ENCODE peak calls at places on chromosomes 2 and 18, in six cellular contexts. I, S, H, Y, B and Q are unnamed samples.

GRCh38 chr18:39622431-39622830 is 2056.8 kb upstream of the CELF4 start:
- DNase-seq in Y (no peak), H (no peak), B (no peak), I (no peak), S (no peak), Q (no peak)

GRCh38 chr18:44598514-44598913 is 82.2 kb upstream of the SETBP1 start:
- DNase-seq in B (no peak), H (no peak), S (no peak), Y (no peak), I (no peak), Q (no peak)

GRCh38 chr2:54945401-54946219 is 104.6 kb downstream of the RTN4 start:
- DNase-seq in B (no peak), I (peak; percentile 85), H (peak; percentile 77), Y (no peak), S (no peak), Q (no peak)

GRCh38 chr2:51151490-51152140 is 119.7 kb upstream of the NRXN1 start:
- DNase-seq in Y (no peak), S (no peak), B (no peak), I (no peak), H (no peak), Q (no peak)

GRCh38 chr18:73735836-73736235 is 411.8 kb downstream of the FBXO15 start:
- DNase-seq in B (no peak), S (no peak), H (no peak), Y (no peak), I (no peak), Q (no peak)

GRCh38 chr18:48345596-48345995 is 63.6 kb downstream of the ZBTB7C start:
- DNase-seq in H (no peak), S (peak; percentile 43), I (peak; percentile 26), B (no peak), Y (no peak), Q (peak; percentile 60)

GRCh38 chr2:179862898-179863458 is 1.6 kb upstream of the ZNF385B start:
- DNase-seq in Y (no peak), B (no peak), H (no peak), I (no peak), S (no peak), Q (no peak)

GRCh38 chr18:80231151-80231550 is 16.2 kb downstream of the PARD6G start:
- DNase-seq in H (no peak), Y (no peak), S (no peak), I (no peak), B (no peak), Q (no peak)

GRCh38 chr2:233201271-233202013 is 50.0 kb upstream of the ATG16L1 start:
- DNase-seq in H (no peak), Y (no peak), S (no peak), B (no peak), I (no peak), Q (no peak)

GRCh38 chr2:165634855-165635254 is 159.2 kb downstream of the GALNT3 start:
- DNase-seq in H (peak; percentile 44), I (peak; percentile 71), S (no peak), B (no peak), Y (no peak), Q (peak; percentile 29)

GRCh38 chr2:168348076-168348475 is 100.7 kb upstream of the STK39 start:
- DNase-seq in Y (no peak), S (peak; percentile 58), H (no peak), B (no peak), I (no peak), Q (no peak)

GRCh38 chr18:9469700-9470099 is 5.6 kb upstream of the RALBP1 start:
- DNase-seq in S (no peak), Y (no peak), I (no peak), H (no peak), B (no peak), Q (no peak)

GRCh38 chr2:164661349-164661748 is 40.1 kb upstream of the GRB14 start:
- DNase-seq in B (no peak), I (no peak), Y (no peak), S (peak; percentile 10), H (no peak), Q (no peak)

GRCh38 chr2:165192729-165193128 is 11.1 kb downstream of the SCN3A start:
- DNase-seq in B (no peak), I (no peak), Y (no peak), H (no peak), S (no peak), Q (no peak)

GRCh38 chr2:201969241-201969937 is 64.3 kb upstream of the FZD7 start:
- DNase-seq in S (no peak), H (no peak), Y (no peak), B (no peak), I (peak; percentile 11), Q (no peak)

GRCh38 chr2:7031424-7032245 is 114.4 kb downstream of the RNF144A start:
- DNase-seq in S (peak; percentile 96), B (peak; percentile 20), H (no peak), I (peak; percentile 68), Y (no peak), Q (peak; percentile 96)

GRCh38 chr2:55556809-55557208 is 37.3 kb downstream of the CFAP36 start:
- DNase-seq in S (no peak), B (no peak), H (no peak), Y (no peak), I (no peak), Q (no peak)

GRCh38 chr2:23534756-23535155 is 149.8 kb downstream of the KLHL29 start:
- DNase-seq in Y (no peak), H (no peak), S (no peak), I (no peak), B (no peak), Q (no peak)

GRCh38 chr2:215601990-215602721 is 166.3 kb upstream of the FN1 start:
- DNase-seq in Y (no peak), B (no peak), H (no peak), S (no peak), I (no peak), Q (no peak)

GRCh38 chr2:35973132-35973736 is 382.3 kb upstream of the CRIM1 start:
- DNase-seq in H (no peak), S (peak; percentile 46), Y (no peak), I (no peak), B (no peak), Q (no peak)

GRCh38 chr2:215429424-215429823 is 6.4 kb downstream of the FN1 start:
- DNase-seq in I (no peak), Y (no peak), S (no peak), B (no peak), H (no peak), Q (no peak)

GRCh38 chr2:240918258-240919091 is 12.3 kb downstream of the CROCC2 start:
- DNase-seq in I (peak; percentile 51), H (peak; percentile 50), B (no peak), Y (no peak), S (no peak), Q (peak; percentile 2)

GRCh38 chr2:137252934-137253333 is 487.6 kb downstream of the THSD7B start:
- DNase-seq in Y (no peak), S (no peak), H (no peak), I (no peak), B (no peak), Q (no peak)

GRCh38 chr2:28949617-28950305 is 31.3 kb upstream of the TOGARAM2 start:
- DNase-seq in I (no peak), H (no peak), Y (no peak), S (peak; percentile 13), B (no peak), Q (no peak)

GRCh38 chr2:121237980-121238665 is 46.9 kb downstream of the TFCP2L1 start:
- DNase-seq in Y (no peak), I (no peak), S (no peak), B (no peak), H (no peak), Q (peak; percentile 12)

GRCh38 chr2:40095003-40095402 is 315.9 kb upstream of the THUMPD2 start:
- DNase-seq in H (no peak), I (no peak), S (peak; percentile 74), Y (no peak), B (no peak), Q (no peak)

GRCh38 chr18:1659190-1659589 is 754.5 kb downstream of the ADCYAP1 start:
- DNase-seq in I (no peak), H (no peak), B (no peak), S (no peak), Y (no peak), Q (no peak)

GRCh38 chr2:37664190-37664751 is 7.2 kb downstream of the CDC42EP3 start:
- DNase-seq in Y (no peak), I (no peak), B (no peak), H (no peak), S (no peak), Q (no peak)

GRCh38 chr2:239507576-239508258 is 106.9 kb upstream of the HDAC4 start:
- DNase-seq in B (no peak), I (no peak), S (no peak), H (no peak), Y (no peak), Q (no peak)

GRCh38 chr2:9737053-9737875 is 106.0 kb upstream of the TAF1B start:
- DNase-seq in I (no peak), H (no peak), Y (no peak), S (no peak), B (no peak), Q (no peak)

GRCh38 chr2:235979753-235980459 is 188.3 kb downstream of the GBX2 start:
- DNase-seq in B (no peak), H (no peak), I (no peak), S (no peak), Y (no peak), Q (no peak)

GRCh38 chr2:229141626-229142025 is 129.5 kb downstream of the PID1 start:
- DNase-seq in I (no peak), B (no peak), Y (no peak), S (no peak), H (no peak), Q (no peak)

GRCh38 chr2:231680992-231681852 is 27.1 kb upstream of the PTMA start:
- DNase-seq in Y (no peak), B (no peak), H (peak; percentile 89), I (peak; percentile 95), S (peak; percentile 79), Q (peak; percentile 71)

GRCh38 chr18:49694402-49694801 is 118.9 kb downstream of the ACAA2 start:
- DNase-seq in I (no peak), Y (no peak), S (peak; percentile 29), B (no peak), H (no peak), Q (no peak)

GRCh38 chr2:16656784-16657391 is 8.7 kb downstream of the CYRIA start:
- DNase-seq in I (no peak), Y (no peak), H (peak; percentile 85), S (no peak), B (no peak), Q (peak; percentile 39)

GRCh38 chr2:64606495-64607363 is 47.0 kb downstream of the SERTAD2 start:
- DNase-seq in Y (peak; percentile 79), I (peak; percentile 96), B (peak; percentile 60), S (peak; percentile 77), H (peak; percentile 97), Q (peak; percentile 83)

GRCh38 chr2:136932700-136933099 is 167.4 kb downstream of the THSD7B start:
- DNase-seq in S (peak; percentile 40), H (no peak), Y (no peak), I (no peak), B (no peak), Q (peak; percentile 4)

GRCh38 chr2:60383421-60384117 is 169.9 kb downstream of the BCL11A start:
- DNase-seq in S (no peak), H (no peak), I (no peak), Y (no peak), B (no peak), Q (no peak)

GRCh38 chr18:5890606-5891360 is 4.5 kb downstream of the TMEM200C start:
- DNase-seq in Y (no peak), H (peak; percentile 46), I (no peak), B (no peak), S (no peak), Q (peak; percentile 42)